ENCODE peak calls at places on chromosomes 2 and 18, in five cellular contexts. One of them, this sample, is unnamed.

GRCh38 chr18:596288-596881 is 403 bp upstream of the CLUL1 start:
- DNase-seq in bronchial epithelial cell: peak
- DNase-seq in stimulated activated CD4-positive, alpha-beta T cell treated with anti-CD3 and anti-CD28 coated beads, TNF-alpha, amount 100 ng/mL, for 4 hours: no peak
- DNase-seq in NCI-H1930: peak
- DNase-seq in A673: no peak
- DNase-seq in this sample: no peak

GRCh38 chr2:190717306-190717705 is 68.4 kb downstream of the NAB1 start:
- DNase-seq in NCI-H1930: no peak
- DNase-seq in A673: no peak
- DNase-seq in stimulated activated CD4-positive, alpha-beta T cell treated with anti-CD3 and anti-CD28 coated beads, TNF-alpha, amount 100 ng/mL, for 4 hours: no peak
- DNase-seq in bronchial epithelial cell: no peak
- DNase-seq in this sample: no peak

GRCh38 chr2:12931211-12931844 is 214.6 kb downstream of the TRIB2 start:
- DNase-seq in stimulated activated CD4-positive, alpha-beta T cell treated with anti-CD3 and anti-CD28 coated beads, TNF-alpha, amount 100 ng/mL, for 4 hours: no peak
- DNase-seq in A673: peak
- DNase-seq in bronchial epithelial cell: peak
- DNase-seq in NCI-H1930: no peak
- DNase-seq in this sample: no peak

GRCh38 chr2:98140210-98140609 is 53.2 kb downstream of the VWA3B start:
- DNase-seq in bronchial epithelial cell: no peak
- DNase-seq in NCI-H1930: no peak
- DNase-seq in stimulated activated CD4-positive, alpha-beta T cell treated with anti-CD3 and anti-CD28 coated beads, TNF-alpha, amount 100 ng/mL, for 4 hours: no peak
- DNase-seq in A673: no peak
- DNase-seq in this sample: no peak

GRCh38 chr2:232230557-232230956 is 148.0 kb upstream of the ALPP start:
- DNase-seq in A673: peak
- DNase-seq in bronchial epithelial cell: no peak
- DNase-seq in stimulated activated CD4-positive, alpha-beta T cell treated with anti-CD3 and anti-CD28 coated beads, TNF-alpha, amount 100 ng/mL, for 4 hours: no peak
- DNase-seq in NCI-H1930: no peak
- DNase-seq in this sample: no peak

GRCh38 chr2:29232041-29232440 is 116.8 kb downstream of the CLIP4 start:
- DNase-seq in stimulated activated CD4-positive, alpha-beta T cell treated with anti-CD3 and anti-CD28 coated beads, TNF-alpha, amount 100 ng/mL, for 4 hours: no peak
- DNase-seq in bronchial epithelial cell: no peak
- DNase-seq in A673: no peak
- DNase-seq in NCI-H1930: no peak
- DNase-seq in this sample: no peak

GRCh38 chr2:74597456-74597855 is 42.9 kb downstream of the DOK1 start:
- DNase-seq in bronchial epithelial cell: no peak
- DNase-seq in stimulated activated CD4-positive, alpha-beta T cell treated with anti-CD3 and anti-CD28 coated beads, TNF-alpha, amount 100 ng/mL, for 4 hours: no peak
- DNase-seq in NCI-H1930: peak
- DNase-seq in A673: no peak
- DNase-seq in this sample: no peak

GRCh38 chr18:23137093-23137640 is 1.9 kb downstream of the CABLES1 start:
- DNase-seq in A673: no peak
- DNase-seq in bronchial epithelial cell: no peak
- DNase-seq in stimulated activated CD4-positive, alpha-beta T cell treated with anti-CD3 and anti-CD28 coated beads, TNF-alpha, amount 100 ng/mL, for 4 hours: no peak
- DNase-seq in NCI-H1930: no peak
- DNase-seq in this sample: no peak

GRCh38 chr2:203594541-203594940 is 59.4 kb upstream of the RAPH1 start:
- DNase-seq in A673: no peak
- DNase-seq in stimulated activated CD4-positive, alpha-beta T cell treated with anti-CD3 and anti-CD28 coated beads, TNF-alpha, amount 100 ng/mL, for 4 hours: no peak
- DNase-seq in bronchial epithelial cell: no peak
- DNase-seq in NCI-H1930: no peak
- DNase-seq in this sample: no peak